ENCODE peak calls at places on chromosomes 16 and 17, in nine cellular contexts. One of them, this sample, is unnamed.

GRCh38 chr16:68332411-68333121 is 21.7 kb downstream of the PRMT7 start:
- ATAC-seq in activated naive CD4-positive, alpha-beta T cell treated with anti-CD3 and anti-CD28 coated beads, Interleukin-2, amount 50 U/mL, for 72 hours: no peak
- ATAC-seq in activated T-cell treated with anti-CD3 and anti-CD28 coated beads, Interleukin-2, amount 50 U/mL, for 4 hours: peak
- ATAC-seq in mucosa of descending colon: peak
- ATAC-seq in stimulated activated naive CD8-positive, alpha-beta T cell treated with anti-CD3 and anti-CD28 coated beads, Interleukin-15, amount 100 ng/mL, for 72 hours: no peak
- ATAC-seq in HepG2: peak
- ATAC-seq in RWPE2: no peak
- ATAC-seq in T-helper 17 cell: no peak
- ATAC-seq in activated T-helper 17 cell treated with anti-CD3 and anti-CD28 coated beads, Interleukin-2, amount 50 U/mL, for 72 hours: no peak
- ATAC-seq in this sample: no peak

GRCh38 chr17:82883461-82884031 is 43.7 kb upstream of the ZNF750 start:
- ATAC-seq in T-helper 17 cell: no peak
- ATAC-seq in activated naive CD4-positive, alpha-beta T cell treated with anti-CD3 and anti-CD28 coated beads, Interleukin-2, amount 50 U/mL, for 72 hours: no peak
- ATAC-seq in RWPE2: no peak
- ATAC-seq in HepG2: no peak
- ATAC-seq in mucosa of descending colon: no peak
- ATAC-seq in stimulated activated naive CD8-positive, alpha-beta T cell treated with anti-CD3 and anti-CD28 coated beads, Interleukin-15, amount 100 ng/mL, for 72 hours: peak
- ATAC-seq in activated T-cell treated with anti-CD3 and anti-CD28 coated beads, Interleukin-2, amount 50 U/mL, for 4 hours: no peak
- ATAC-seq in activated T-helper 17 cell treated with anti-CD3 and anti-CD28 coated beads, Interleukin-2, amount 50 U/mL, for 72 hours: no peak
- ATAC-seq in this sample: no peak

GRCh38 chr16:73064227-73064995 is 16.5 kb upstream of the ZFHX3 start:
- ATAC-seq in activated T-cell treated with anti-CD3 and anti-CD28 coated beads, Interleukin-2, amount 50 U/mL, for 4 hours: no peak
- ATAC-seq in stimulated activated naive CD8-positive, alpha-beta T cell treated with anti-CD3 and anti-CD28 coated beads, Interleukin-15, amount 100 ng/mL, for 72 hours: no peak
- ATAC-seq in T-helper 17 cell: no peak
- ATAC-seq in RWPE2: no peak
- ATAC-seq in activated naive CD4-positive, alpha-beta T cell treated with anti-CD3 and anti-CD28 coated beads, Interleukin-2, amount 50 U/mL, for 72 hours: peak
- ATAC-seq in activated T-helper 17 cell treated with anti-CD3 and anti-CD28 coated beads, Interleukin-2, amount 50 U/mL, for 72 hours: no peak
- ATAC-seq in mucosa of descending colon: no peak
- ATAC-seq in HepG2: no peak
- ATAC-seq in this sample: peak

GRCh38 chr17:66413564-66414520 is 111.4 kb downstream of the PRKCA start:
- ATAC-seq in mucosa of descending colon: peak
- ATAC-seq in RWPE2: no peak
- ATAC-seq in activated naive CD4-positive, alpha-beta T cell treated with anti-CD3 and anti-CD28 coated beads, Interleukin-2, amount 50 U/mL, for 72 hours: no peak
- ATAC-seq in stimulated activated naive CD8-positive, alpha-beta T cell treated with anti-CD3 and anti-CD28 coated beads, Interleukin-15, amount 100 ng/mL, for 72 hours: no peak
- ATAC-seq in activated T-cell treated with anti-CD3 and anti-CD28 coated beads, Interleukin-2, amount 50 U/mL, for 4 hours: no peak
- ATAC-seq in T-helper 17 cell: no peak
- ATAC-seq in HepG2: no peak
- ATAC-seq in activated T-helper 17 cell treated with anti-CD3 and anti-CD28 coated beads, Interleukin-2, amount 50 U/mL, for 72 hours: no peak
- ATAC-seq in this sample: no peak

GRCh38 chr16:89922477-89922883 is 662 bp upstream of the TUBB3 start:
- ATAC-seq in HepG2: peak
- ATAC-seq in activated T-cell treated with anti-CD3 and anti-CD28 coated beads, Interleukin-2, amount 50 U/mL, for 4 hours: no peak
- ATAC-seq in activated naive CD4-positive, alpha-beta T cell treated with anti-CD3 and anti-CD28 coated beads, Interleukin-2, amount 50 U/mL, for 72 hours: no peak
- ATAC-seq in activated T-helper 17 cell treated with anti-CD3 and anti-CD28 coated beads, Interleukin-2, amount 50 U/mL, for 72 hours: no peak
- ATAC-seq in mucosa of descending colon: peak
- ATAC-seq in T-helper 17 cell: no peak
- ATAC-seq in stimulated activated naive CD8-positive, alpha-beta T cell treated with anti-CD3 and anti-CD28 coated beads, Interleukin-15, amount 100 ng/mL, for 72 hours: peak
- ATAC-seq in RWPE2: peak
- ATAC-seq in this sample: peak

GRCh38 chr16:76390476-76390875 is 113.3 kb downstream of the CNTNAP4 start:
- ATAC-seq in RWPE2: no peak
- ATAC-seq in HepG2: no peak
- ATAC-seq in mucosa of descending colon: no peak
- ATAC-seq in T-helper 17 cell: no peak
- ATAC-seq in activated T-helper 17 cell treated with anti-CD3 and anti-CD28 coated beads, Interleukin-2, amount 50 U/mL, for 72 hours: no peak
- ATAC-seq in activated T-cell treated with anti-CD3 and anti-CD28 coated beads, Interleukin-2, amount 50 U/mL, for 4 hours: no peak
- ATAC-seq in stimulated activated naive CD8-positive, alpha-beta T cell treated with anti-CD3 and anti-CD28 coated beads, Interleukin-15, amount 100 ng/mL, for 72 hours: no peak
- ATAC-seq in activated naive CD4-positive, alpha-beta T cell treated with anti-CD3 and anti-CD28 coated beads, Interleukin-2, amount 50 U/mL, for 72 hours: no peak
- ATAC-seq in this sample: no peak

GRCh38 chr16:68361485-68361884 is 50.7 kb downstream of the PRMT7 start:
- ATAC-seq in activated T-helper 17 cell treated with anti-CD3 and anti-CD28 coated beads, Interleukin-2, amount 50 U/mL, for 72 hours: no peak
- ATAC-seq in RWPE2: peak
- ATAC-seq in mucosa of descending colon: no peak
- ATAC-seq in T-helper 17 cell: no peak
- ATAC-seq in stimulated activated naive CD8-positive, alpha-beta T cell treated with anti-CD3 and anti-CD28 coated beads, Interleukin-15, amount 100 ng/mL, for 72 hours: no peak
- ATAC-seq in HepG2: peak
- ATAC-seq in activated T-cell treated with anti-CD3 and anti-CD28 coated beads, Interleukin-2, amount 50 U/mL, for 4 hours: no peak
- ATAC-seq in activated naive CD4-positive, alpha-beta T cell treated with anti-CD3 and anti-CD28 coated beads, Interleukin-2, amount 50 U/mL, for 72 hours: peak
- ATAC-seq in this sample: peak

GRCh38 chr17:34626141-34626681 is 46.8 kb downstream of the TMEM132E start:
- ATAC-seq in RWPE2: peak
- ATAC-seq in stimulated activated naive CD8-positive, alpha-beta T cell treated with anti-CD3 and anti-CD28 coated beads, Interleukin-15, amount 100 ng/mL, for 72 hours: peak
- ATAC-seq in activated T-cell treated with anti-CD3 and anti-CD28 coated beads, Interleukin-2, amount 50 U/mL, for 4 hours: no peak
- ATAC-seq in HepG2: peak
- ATAC-seq in activated naive CD4-positive, alpha-beta T cell treated with anti-CD3 and anti-CD28 coated beads, Interleukin-2, amount 50 U/mL, for 72 hours: peak
- ATAC-seq in activated T-helper 17 cell treated with anti-CD3 and anti-CD28 coated beads, Interleukin-2, amount 50 U/mL, for 72 hours: no peak
- ATAC-seq in mucosa of descending colon: no peak
- ATAC-seq in T-helper 17 cell: no peak
- ATAC-seq in this sample: no peak

GRCh38 chr16:11460820-11461594 is 115.7 kb downstream of the RMI2 start:
- ATAC-seq in activated naive CD4-positive, alpha-beta T cell treated with anti-CD3 and anti-CD28 coated beads, Interleukin-2, amount 50 U/mL, for 72 hours: no peak
- ATAC-seq in activated T-cell treated with anti-CD3 and anti-CD28 coated beads, Interleukin-2, amount 50 U/mL, for 4 hours: no peak
- ATAC-seq in RWPE2: no peak
- ATAC-seq in stimulated activated naive CD8-positive, alpha-beta T cell treated with anti-CD3 and anti-CD28 coated beads, Interleukin-15, amount 100 ng/mL, for 72 hours: no peak
- ATAC-seq in activated T-helper 17 cell treated with anti-CD3 and anti-CD28 coated beads, Interleukin-2, amount 50 U/mL, for 72 hours: peak
- ATAC-seq in mucosa of descending colon: no peak
- ATAC-seq in HepG2: peak
- ATAC-seq in T-helper 17 cell: no peak
- ATAC-seq in this sample: no peak

GRCh38 chr17:17480593-17481148 is 3.9 kb downstream of the MED9 start:
- ATAC-seq in mucosa of descending colon: no peak
- ATAC-seq in stimulated activated naive CD8-positive, alpha-beta T cell treated with anti-CD3 and anti-CD28 coated beads, Interleukin-15, amount 100 ng/mL, for 72 hours: no peak
- ATAC-seq in T-helper 17 cell: no peak
- ATAC-seq in activated naive CD4-positive, alpha-beta T cell treated with anti-CD3 and anti-CD28 coated beads, Interleukin-2, amount 50 U/mL, for 72 hours: no peak
- ATAC-seq in activated T-helper 17 cell treated with anti-CD3 and anti-CD28 coated beads, Interleukin-2, amount 50 U/mL, for 72 hours: no peak
- ATAC-seq in activated T-cell treated with anti-CD3 and anti-CD28 coated beads, Interleukin-2, amount 50 U/mL, for 4 hours: no peak
- ATAC-seq in RWPE2: peak
- ATAC-seq in HepG2: no peak
- ATAC-seq in this sample: no peak

GRCh38 chr16:74169687-74170522 is 126.7 kb upstream of the PSMD7 start:
- ATAC-seq in activated T-helper 17 cell treated with anti-CD3 and anti-CD28 coated beads, Interleukin-2, amount 50 U/mL, for 72 hours: no peak
- ATAC-seq in HepG2: no peak
- ATAC-seq in stimulated activated naive CD8-positive, alpha-beta T cell treated with anti-CD3 and anti-CD28 coated beads, Interleukin-15, amount 100 ng/mL, for 72 hours: no peak
- ATAC-seq in activated T-cell treated with anti-CD3 and anti-CD28 coated beads, Interleukin-2, amount 50 U/mL, for 4 hours: no peak
- ATAC-seq in activated naive CD4-positive, alpha-beta T cell treated with anti-CD3 and anti-CD28 coated beads, Interleukin-2, amount 50 U/mL, for 72 hours: no peak
- ATAC-seq in T-helper 17 cell: no peak
- ATAC-seq in mucosa of descending colon: peak
- ATAC-seq in RWPE2: no peak
- ATAC-seq in this sample: no peak

GRCh38 chr16:60655514-60656153 is 1380.6 kb downstream of the CDH8 start:
- ATAC-seq in RWPE2: peak
- ATAC-seq in HepG2: no peak
- ATAC-seq in activated naive CD4-positive, alpha-beta T cell treated with anti-CD3 and anti-CD28 coated beads, Interleukin-2, amount 50 U/mL, for 72 hours: no peak
- ATAC-seq in activated T-cell treated with anti-CD3 and anti-CD28 coated beads, Interleukin-2, amount 50 U/mL, for 4 hours: no peak
- ATAC-seq in activated T-helper 17 cell treated with anti-CD3 and anti-CD28 coated beads, Interleukin-2, amount 50 U/mL, for 72 hours: no peak
- ATAC-seq in mucosa of descending colon: no peak
- ATAC-seq in stimulated activated naive CD8-positive, alpha-beta T cell treated with anti-CD3 and anti-CD28 coated beads, Interleukin-15, amount 100 ng/mL, for 72 hours: no peak
- ATAC-seq in T-helper 17 cell: no peak
- ATAC-seq in this sample: no peak

GRCh38 chr17:27558842-27559505 is 72.0 kb upstream of the LGALS9 start:
- ATAC-seq in mucosa of descending colon: peak
- ATAC-seq in activated naive CD4-positive, alpha-beta T cell treated with anti-CD3 and anti-CD28 coated beads, Interleukin-2, amount 50 U/mL, for 72 hours: no peak
- ATAC-seq in activated T-helper 17 cell treated with anti-CD3 and anti-CD28 coated beads, Interleukin-2, amount 50 U/mL, for 72 hours: no peak
- ATAC-seq in HepG2: peak
- ATAC-seq in RWPE2: no peak
- ATAC-seq in activated T-cell treated with anti-CD3 and anti-CD28 coated beads, Interleukin-2, amount 50 U/mL, for 4 hours: no peak
- ATAC-seq in stimulated activated naive CD8-positive, alpha-beta T cell treated with anti-CD3 and anti-CD28 coated beads, Interleukin-15, amount 100 ng/mL, for 72 hours: no peak
- ATAC-seq in T-helper 17 cell: no peak
- ATAC-seq in this sample: no peak

GRCh38 chr17:49984283-49984682 is 10.7 kb downstream of the DLX3 start:
- ATAC-seq in mucosa of descending colon: no peak
- ATAC-seq in RWPE2: peak
- ATAC-seq in activated T-helper 17 cell treated with anti-CD3 and anti-CD28 coated beads, Interleukin-2, amount 50 U/mL, for 72 hours: no peak
- ATAC-seq in activated T-cell treated with anti-CD3 and anti-CD28 coated beads, Interleukin-2, amount 50 U/mL, for 4 hours: no peak
- ATAC-seq in HepG2: no peak
- ATAC-seq in T-helper 17 cell: no peak
- ATAC-seq in activated naive CD4-positive, alpha-beta T cell treated with anti-CD3 and anti-CD28 coated beads, Interleukin-2, amount 50 U/mL, for 72 hours: no peak
- ATAC-seq in stimulated activated naive CD8-positive, alpha-beta T cell treated with anti-CD3 and anti-CD28 coated beads, Interleukin-15, amount 100 ng/mL, for 72 hours: no peak
- ATAC-seq in this sample: peak

GRCh38 chr16:4067262-4068001 is 48.8 kb downstream of the ADCY9 start:
- ATAC-seq in T-helper 17 cell: no peak
- ATAC-seq in RWPE2: no peak
- ATAC-seq in activated naive CD4-positive, alpha-beta T cell treated with anti-CD3 and anti-CD28 coated beads, Interleukin-2, amount 50 U/mL, for 72 hours: no peak
- ATAC-seq in mucosa of descending colon: peak
- ATAC-seq in HepG2: peak
- ATAC-seq in stimulated activated naive CD8-positive, alpha-beta T cell treated with anti-CD3 and anti-CD28 coated beads, Interleukin-15, amount 100 ng/mL, for 72 hours: no peak
- ATAC-seq in activated T-cell treated with anti-CD3 and anti-CD28 coated beads, Interleukin-2, amount 50 U/mL, for 4 hours: no peak
- ATAC-seq in activated T-helper 17 cell treated with anti-CD3 and anti-CD28 coated beads, Interleukin-2, amount 50 U/mL, for 72 hours: no peak
- ATAC-seq in this sample: no peak

GRCh38 chr16:26830716-26831115 is 236.0 kb upstream of the C16orf82 start:
- ATAC-seq in activated T-cell treated with anti-CD3 and anti-CD28 coated beads, Interleukin-2, amount 50 U/mL, for 4 hours: no peak
- ATAC-seq in RWPE2: no peak
- ATAC-seq in stimulated activated naive CD8-positive, alpha-beta T cell treated with anti-CD3 and anti-CD28 coated beads, Interleukin-15, amount 100 ng/mL, for 72 hours: no peak
- ATAC-seq in mucosa of descending colon: no peak
- ATAC-seq in HepG2: no peak
- ATAC-seq in activated T-helper 17 cell treated with anti-CD3 and anti-CD28 coated beads, Interleukin-2, amount 50 U/mL, for 72 hours: no peak
- ATAC-seq in activated naive CD4-positive, alpha-beta T cell treated with anti-CD3 and anti-CD28 coated beads, Interleukin-2, amount 50 U/mL, for 72 hours: no peak
- ATAC-seq in T-helper 17 cell: no peak
- ATAC-seq in this sample: no peak

GRCh38 chr16:19177111-19177747 is 9.2 kb downstream of the SYT17 start:
- ATAC-seq in activated T-cell treated with anti-CD3 and anti-CD28 coated beads, Interleukin-2, amount 50 U/mL, for 4 hours: no peak
- ATAC-seq in T-helper 17 cell: no peak
- ATAC-seq in HepG2: peak
- ATAC-seq in activated T-helper 17 cell treated with anti-CD3 and anti-CD28 coated beads, Interleukin-2, amount 50 U/mL, for 72 hours: no peak
- ATAC-seq in mucosa of descending colon: peak
- ATAC-seq in activated naive CD4-positive, alpha-beta T cell treated with anti-CD3 and anti-CD28 coated beads, Interleukin-2, amount 50 U/mL, for 72 hours: no peak
- ATAC-seq in stimulated activated naive CD8-positive, alpha-beta T cell treated with anti-CD3 and anti-CD28 coated beads, Interleukin-15, amount 100 ng/mL, for 72 hours: no peak
- ATAC-seq in RWPE2: no peak
- ATAC-seq in this sample: no peak

GRCh38 chr16:28301154-28301553 is 8.8 kb downstream of the SBK1 start:
- ATAC-seq in activated T-cell treated with anti-CD3 and anti-CD28 coated beads, Interleukin-2, amount 50 U/mL, for 4 hours: no peak
- ATAC-seq in T-helper 17 cell: no peak
- ATAC-seq in activated T-helper 17 cell treated with anti-CD3 and anti-CD28 coated beads, Interleukin-2, amount 50 U/mL, for 72 hours: no peak
- ATAC-seq in stimulated activated naive CD8-positive, alpha-beta T cell treated with anti-CD3 and anti-CD28 coated beads, Interleukin-15, amount 100 ng/mL, for 72 hours: no peak
- ATAC-seq in HepG2: no peak
- ATAC-seq in mucosa of descending colon: no peak
- ATAC-seq in RWPE2: no peak
- ATAC-seq in activated naive CD4-positive, alpha-beta T cell treated with anti-CD3 and anti-CD28 coated beads, Interleukin-2, amount 50 U/mL, for 72 hours: no peak
- ATAC-seq in this sample: no peak

GRCh38 chr17:77234695-77235094 is 93.9 kb downstream of the SEC14L1 start:
- ATAC-seq in RWPE2: no peak
- ATAC-seq in activated T-cell treated with anti-CD3 and anti-CD28 coated beads, Interleukin-2, amount 50 U/mL, for 4 hours: no peak
- ATAC-seq in stimulated activated naive CD8-positive, alpha-beta T cell treated with anti-CD3 and anti-CD28 coated beads, Interleukin-15, amount 100 ng/mL, for 72 hours: no peak
- ATAC-seq in mucosa of descending colon: no peak
- ATAC-seq in T-helper 17 cell: no peak
- ATAC-seq in activated T-helper 17 cell treated with anti-CD3 and anti-CD28 coated beads, Interleukin-2, amount 50 U/mL, for 72 hours: no peak
- ATAC-seq in HepG2: no peak
- ATAC-seq in activated naive CD4-positive, alpha-beta T cell treated with anti-CD3 and anti-CD28 coated beads, Interleukin-2, amount 50 U/mL, for 72 hours: no peak
- ATAC-seq in this sample: no peak

GRCh38 chr16:17470871-17471744 is at the start of gene XYLT1:
- ATAC-seq in activated T-helper 17 cell treated with anti-CD3 and anti-CD28 coated beads, Interleukin-2, amount 50 U/mL, for 72 hours: peak
- ATAC-seq in HepG2: no peak
- ATAC-seq in stimulated activated naive CD8-positive, alpha-beta T cell treated with anti-CD3 and anti-CD28 coated beads, Interleukin-15, amount 100 ng/mL, for 72 hours: no peak
- ATAC-seq in mucosa of descending colon: peak
- ATAC-seq in activated naive CD4-positive, alpha-beta T cell treated with anti-CD3 and anti-CD28 coated beads, Interleukin-2, amount 50 U/mL, for 72 hours: peak
- ATAC-seq in activated T-cell treated with anti-CD3 and anti-CD28 coated beads, Interleukin-2, amount 50 U/mL, for 4 hours: peak
- ATAC-seq in RWPE2: peak
- ATAC-seq in T-helper 17 cell: peak
- ATAC-seq in this sample: peak

GRCh38 chr16:85720319-85720637 is 30.6 kb downstream of the C16orf74 start:
- ATAC-seq in activated T-cell treated with anti-CD3 and anti-CD28 coated beads, Interleukin-2, amount 50 U/mL, for 4 hours: no peak
- ATAC-seq in activated T-helper 17 cell treated with anti-CD3 and anti-CD28 coated beads, Interleukin-2, amount 50 U/mL, for 72 hours: no peak
- ATAC-seq in HepG2: peak
- ATAC-seq in mucosa of descending colon: peak
- ATAC-seq in T-helper 17 cell: no peak
- ATAC-seq in RWPE2: peak
- ATAC-seq in stimulated activated naive CD8-positive, alpha-beta T cell treated with anti-CD3 and anti-CD28 coated beads, Interleukin-15, amount 100 ng/mL, for 72 hours: no peak
- ATAC-seq in activated naive CD4-positive, alpha-beta T cell treated with anti-CD3 and anti-CD28 coated beads, Interleukin-2, amount 50 U/mL, for 72 hours: no peak
- ATAC-seq in this sample: peak

GRCh38 chr16:695355-696089 is 5.3 kb upstream of the WDR24 start:
- ATAC-seq in activated T-cell treated with anti-CD3 and anti-CD28 coated beads, Interleukin-2, amount 50 U/mL, for 4 hours: peak
- ATAC-seq in activated naive CD4-positive, alpha-beta T cell treated with anti-CD3 and anti-CD28 coated beads, Interleukin-2, amount 50 U/mL, for 72 hours: peak
- ATAC-seq in stimulated activated naive CD8-positive, alpha-beta T cell treated with anti-CD3 and anti-CD28 coated beads, Interleukin-15, amount 100 ng/mL, for 72 hours: peak
- ATAC-seq in T-helper 17 cell: peak
- ATAC-seq in RWPE2: peak
- ATAC-seq in activated T-helper 17 cell treated with anti-CD3 and anti-CD28 coated beads, Interleukin-2, amount 50 U/mL, for 72 hours: peak
- ATAC-seq in mucosa of descending colon: peak
- ATAC-seq in HepG2: peak
- ATAC-seq in this sample: peak

GRCh38 chr16:84503751-84504395 is 586 bp downstream of the MEAK7 start:
- ATAC-seq in HepG2: peak
- ATAC-seq in T-helper 17 cell: no peak
- ATAC-seq in RWPE2: peak
- ATAC-seq in activated naive CD4-positive, alpha-beta T cell treated with anti-CD3 and anti-CD28 coated beads, Interleukin-2, amount 50 U/mL, for 72 hours: no peak
- ATAC-seq in mucosa of descending colon: peak
- ATAC-seq in activated T-helper 17 cell treated with anti-CD3 and anti-CD28 coated beads, Interleukin-2, amount 50 U/mL, for 72 hours: no peak
- ATAC-seq in activated T-cell treated with anti-CD3 and anti-CD28 coated beads, Interleukin-2, amount 50 U/mL, for 4 hours: peak
- ATAC-seq in stimulated activated naive CD8-positive, alpha-beta T cell treated with anti-CD3 and anti-CD28 coated beads, Interleukin-15, amount 100 ng/mL, for 72 hours: no peak
- ATAC-seq in this sample: no peak

GRCh38 chr17:69230939-69231338 is 2.3 kb upstream of the ABCA10 start:
- ATAC-seq in HepG2: no peak
- ATAC-seq in RWPE2: no peak
- ATAC-seq in T-helper 17 cell: no peak
- ATAC-seq in activated T-cell treated with anti-CD3 and anti-CD28 coated beads, Interleukin-2, amount 50 U/mL, for 4 hours: no peak
- ATAC-seq in stimulated activated naive CD8-positive, alpha-beta T cell treated with anti-CD3 and anti-CD28 coated beads, Interleukin-15, amount 100 ng/mL, for 72 hours: no peak
- ATAC-seq in mucosa of descending colon: no peak
- ATAC-seq in activated T-helper 17 cell treated with anti-CD3 and anti-CD28 coated beads, Interleukin-2, amount 50 U/mL, for 72 hours: no peak
- ATAC-seq in activated naive CD4-positive, alpha-beta T cell treated with anti-CD3 and anti-CD28 coated beads, Interleukin-2, amount 50 U/mL, for 72 hours: no peak
- ATAC-seq in this sample: no peak

GRCh38 chr16:81493755-81494433 is 49.3 kb downstream of the CMIP start:
- ATAC-seq in HepG2: peak
- ATAC-seq in stimulated activated naive CD8-positive, alpha-beta T cell treated with anti-CD3 and anti-CD28 coated beads, Interleukin-15, amount 100 ng/mL, for 72 hours: peak
- ATAC-seq in mucosa of descending colon: peak
- ATAC-seq in RWPE2: peak
- ATAC-seq in activated naive CD4-positive, alpha-beta T cell treated with anti-CD3 and anti-CD28 coated beads, Interleukin-2, amount 50 U/mL, for 72 hours: peak
- ATAC-seq in activated T-helper 17 cell treated with anti-CD3 and anti-CD28 coated beads, Interleukin-2, amount 50 U/mL, for 72 hours: peak
- ATAC-seq in T-helper 17 cell: peak
- ATAC-seq in activated T-cell treated with anti-CD3 and anti-CD28 coated beads, Interleukin-2, amount 50 U/mL, for 4 hours: peak
- ATAC-seq in this sample: peak

GRCh38 chr17:2547176-2547575 is 35.5 kb upstream of the METTL16 start:
- ATAC-seq in mucosa of descending colon: no peak
- ATAC-seq in activated naive CD4-positive, alpha-beta T cell treated with anti-CD3 and anti-CD28 coated beads, Interleukin-2, amount 50 U/mL, for 72 hours: no peak
- ATAC-seq in stimulated activated naive CD8-positive, alpha-beta T cell treated with anti-CD3 and anti-CD28 coated beads, Interleukin-15, amount 100 ng/mL, for 72 hours: no peak
- ATAC-seq in activated T-cell treated with anti-CD3 and anti-CD28 coated beads, Interleukin-2, amount 50 U/mL, for 4 hours: no peak
- ATAC-seq in activated T-helper 17 cell treated with anti-CD3 and anti-CD28 coated beads, Interleukin-2, amount 50 U/mL, for 72 hours: no peak
- ATAC-seq in HepG2: peak
- ATAC-seq in T-helper 17 cell: no peak
- ATAC-seq in RWPE2: peak
- ATAC-seq in this sample: peak